ENCODE peak calls at places on chromosomes 16 and 17, in eight cellular contexts. J is upper lobe of left lung, K is breast epithelium, I is GM12892, D is GM12891, G is GM23338, A is spleen, H is HepG2. F is an unnamed sample.

GRCh38 chr17:57672205-57672632 is 72.9 kb downstream of the CCDC182 start:
- DNase-seq in J (no peak), K (peak; percentile 72), I (no peak), D (no peak), G (no peak), A (peak; percentile 50), H (no peak), F (peak; percentile 60)

GRCh38 chr16:75116911-75117245 is 298 bp upstream of the LDHD start:
- DNase-seq in J (no peak), K (no peak), I (no peak), D (no peak), G (no peak), A (no peak), H (no peak), F (no peak)

GRCh38 chr17:1620486-1620885 is 8.1 kb downstream of the SLC43A2 start:
- DNase-seq in J (peak; percentile 71), K (no peak), I (no peak), D (no peak), G (no peak), A (no peak), H (no peak), F (no peak)

GRCh38 chr16:11605564-11605886 is 18.8 kb upstream of the LITAF start:
- DNase-seq in J (no peak), K (no peak), I (no peak), D (no peak), G (no peak), A (peak; percentile 31), H (no peak), F (no peak)

GRCh38 chr17:67671492-67671891 is 46.2 kb upstream of the NOL11 start:
- DNase-seq in J (no peak), K (no peak), I (no peak), D (no peak), G (no peak), A (no peak), H (no peak), F (no peak)

GRCh38 chr16:79834720-79835119 is 234.2 kb upstream of the MAF start:
- DNase-seq in J (no peak), K (no peak), I (no peak), D (no peak), G (no peak), A (no peak), H (no peak), F (no peak)

GRCh38 chr17:77128895-77129567 is 11.7 kb upstream of the SEC14L1 start:
- DNase-seq in J (no peak), K (no peak), I (no peak), D (no peak), G (no peak), A (no peak), H (no peak), F (no peak)

GRCh38 chr16:4340443-4340842 is 10.7 kb downstream of the PAM16 start:
- DNase-seq in J (no peak), K (no peak), I (no peak), D (no peak), G (no peak), A (no peak), H (no peak), F (no peak)

GRCh38 chr17:56230660-56231059 is 77.4 kb downstream of the ANKFN1 start:
- DNase-seq in J (no peak), K (no peak), I (no peak), D (no peak), G (no peak), A (no peak), H (no peak), F (no peak)

GRCh38 chr16:48531011-48531962 is 78.7 kb downstream of the N4BP1 start:
- DNase-seq in J (peak; percentile 46), K (no peak), I (no peak), D (no peak), G (no peak), A (no peak), H (no peak), F (no peak)

GRCh38 chr17:74552037-74552436 is 6.1 kb upstream of the CD300C start:
- DNase-seq in J (no peak), K (no peak), I (no peak), D (no peak), G (no peak), A (no peak), H (no peak), F (no peak)

GRCh38 chr17:82172461-82173160 is 40.0 kb downstream of the CCDC57 start:
- DNase-seq in J (no peak), K (no peak), I (no peak), D (no peak), G (no peak), A (peak; percentile 30), H (no peak), F (no peak)

GRCh38 chr17:18859256-18859655 is 1.3 kb downstream of the PRPSAP2 start:
- DNase-seq in J (no peak), K (no peak), I (no peak), D (no peak), G (no peak), A (no peak), H (peak; percentile 28), F (no peak)

GRCh38 chr17:82235775-82236141 is 6.9 kb downstream of the SLC16A3 start:
- DNase-seq in J (peak; percentile 84), K (no peak), I (no peak), D (no peak), G (no peak), A (peak; percentile 85), H (no peak), F (peak; percentile 91)

GRCh38 chr16:28320741-28321140 is 28.4 kb downstream of the SBK1 start:
- DNase-seq in J (peak; percentile 79), K (no peak), I (no peak), D (no peak), G (no peak), A (no peak), H (no peak), F (no peak)

GRCh38 chr16:2458887-2459646 is 842 bp upstream of the TEDC2 start:
- DNase-seq in J (no peak), K (no peak), I (no peak), D (no peak), G (peak; percentile 40), A (peak; percentile 79), H (no peak), F (no peak)

GRCh38 chr16:86610779-86611516 is 32.6 kb downstream of the FOXL1 start:
- DNase-seq in J (no peak), K (no peak), I (no peak), D (no peak), G (no peak), A (no peak), H (no peak), F (no peak)

GRCh38 chr17:79760197-79760906 is 17.6 kb upstream of the CBX2 start:
- DNase-seq in J (no peak), K (no peak), I (no peak), D (no peak), G (no peak), A (no peak), H (peak; percentile 86), F (no peak)

GRCh38 chr17:57890857-57891232 is 41.0 kb upstream of the MRPS23 start:
- DNase-seq in J (no peak), K (no peak), I (no peak), D (no peak), G (no peak), A (no peak), H (no peak), F (no peak)

GRCh38 chr17:10754861-10755591 is 25.2 kb upstream of the TMEM220 start:
- DNase-seq in J (no peak), K (no peak), I (no peak), D (no peak), G (peak; percentile 81), A (no peak), H (no peak), F (no peak)

DNA sequence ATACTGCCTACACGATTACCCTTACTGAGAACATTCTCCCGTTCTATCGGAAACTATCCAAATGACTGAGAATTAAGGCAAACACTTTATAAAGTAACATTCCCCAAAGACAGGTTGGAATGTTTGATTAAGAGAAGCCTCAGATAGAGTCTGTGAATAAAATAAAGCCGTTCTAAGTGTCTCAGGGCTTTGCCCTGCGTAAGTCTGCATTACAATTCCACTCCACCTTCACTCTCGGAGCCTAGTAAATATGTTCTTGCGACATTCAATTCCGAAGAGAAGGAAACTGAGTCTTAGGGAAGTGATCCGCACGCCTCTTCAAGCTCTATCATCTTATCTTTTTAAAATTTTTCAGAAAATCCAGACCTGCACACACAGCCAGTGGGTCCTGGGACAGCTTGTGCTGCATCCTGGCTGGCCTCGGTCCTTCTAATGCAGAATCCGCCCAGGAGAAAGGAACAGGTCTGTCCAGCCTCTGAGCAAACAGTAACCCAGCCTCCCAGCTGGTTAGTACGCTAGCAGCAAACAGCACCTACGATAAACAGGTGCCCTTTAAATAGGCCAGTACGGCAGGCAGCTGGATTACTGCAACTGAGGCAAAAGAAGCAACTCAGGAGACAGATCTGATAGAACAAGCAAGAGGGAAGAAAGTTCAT is 254.1 kb upstream of the IRX3 start:
- DNase-seq in J (no peak), K (no peak), I (no peak), D (no peak), G (no peak), A (no peak), H (no peak), F (no peak)
- TF ChIP-seq POLR2AphosphoS5 in J (no peak), K (no peak), I (no peak), D (no peak), G (no peak), A (no peak), H (no peak), F (no peak)

GRCh38 chr16:58638148-58639036 is 8.8 kb upstream of the CNOT1 start:
- DNase-seq in J (no peak), K (peak; percentile 24), I (no peak), D (no peak), G (peak; percentile 63), A (no peak), H (peak; percentile 79), F (peak; percentile 37)
- TF ChIP-seq POLR2AphosphoS5 in J (no peak), K (no peak), I (no peak), D (no peak), G (no peak), A (no peak), H (no peak), F (no peak)

GRCh38 chr16:71723537-71724319 is 773 bp downstream of the PHLPP2 start:
- DNase-seq in J (peak; percentile 97), K (peak; percentile 49), I (peak; percentile 72), D (peak; percentile 72), G (peak; percentile 85), A (peak; percentile 94), H (peak; percentile 49), F (no peak)
- TF ChIP-seq POLR2AphosphoS5 in J (no peak), K (no peak), I (no peak), D (no peak), G (peak; percentile 30), A (peak; percentile 29), H (peak; percentile 45), F (peak; percentile 42)

GRCh38 chr17:49703557-49704277 is 4.0 kb downstream of the SLC35B1 start:
- DNase-seq in J (no peak), K (peak; percentile 68), I (no peak), D (no peak), G (peak; percentile 66), A (peak; percentile 17), H (peak; percentile 90), F (no peak)

GRCh38 chr17:49707246-49707607 is 537 bp downstream of the SLC35B1 start:
- DNase-seq in J (no peak), K (no peak), I (no peak), D (no peak), G (peak; percentile 43), A (peak; percentile 66), H (no peak), F (no peak)

GRCh38 chr17:49707608-49708514 is at the start of gene SLC35B1:
- DNase-seq in J (peak; percentile 94), K (peak; percentile 98), I (peak; percentile 96), D (peak; percentile 97), G (peak; percentile 99), A (peak; percentile 99), H (peak; percentile 99), F (peak; percentile 100)

GRCh38 chr17:49705254-49705653 is 2.5 kb downstream of the SLC35B1 start:
- DNase-seq in J (no peak), K (no peak), I (no peak), D (no peak), G (no peak), A (no peak), H (no peak), F (no peak)

GRCh38 chr17:49708515-49709161 is 874 bp upstream of the SLC35B1 start:
- DNase-seq in J (no peak), K (no peak), I (no peak), D (no peak), G (peak; percentile 61), A (peak; percentile 83), H (no peak), F (no peak)
- TF ChIP-seq POLR2AphosphoS5 in J (no peak), K (no peak), I (no peak), D (peak; percentile 16), G (no peak), A (peak; percentile 68), H (no peak), F (no peak)